ENCODE peak calls at places on chromosome 21, in eight cellular contexts. T is left lung; C is nephron progenitor cell; G is mucosa of descending colon; I is astrocyte of the cerebellum; F is esophagus squamous epithelium; A is CD8-positive, alpha-beta T cell; B is AG09309. H is an unnamed sample.
A peak's percentile ranks its signal among the peaks of the same experiment; 100 is the strongest.

GRCh38 chr21:27077501-27077900 is 110.6 kb upstream of the ADAMTS5 start:
- DNase-seq in T (no peak), C (no peak), G (no peak), I (no peak), F (no peak), A (no peak), B (peak; percentile 23), H (no peak)

GRCh38 chr21:14952916-14953315 is 111.9 kb downstream of the NRIP1 start:
- DNase-seq in T (no peak), C (no peak), G (no peak), I (no peak), F (no peak), A (no peak), B (no peak), H (no peak)

GRCh38 chr21:36321325-36322082 is 1.5 kb downstream of the MORC3 start:
- DNase-seq in T (no peak), C (peak; percentile 8), G (no peak), I (no peak), F (no peak), A (no peak), B (no peak), H (no peak)

GRCh38 chr21:31294691-31295090 is 49.4 kb downstream of the TIAM1 start:
- DNase-seq in T (no peak), C (no peak), G (no peak), I (no peak), F (no peak), A (no peak), B (no peak), H (no peak)

GRCh38 chr21:15015622-15016471 is 49.0 kb downstream of the NRIP1 start:
- DNase-seq in T (no peak), C (no peak), G (no peak), I (no peak), F (no peak), A (no peak), B (peak; percentile 93), H (no peak)

GRCh38 chr21:32330784-32331311 is 32.2 kb downstream of the MRAP start:
- DNase-seq in T (no peak), C (no peak), G (no peak), I (no peak), F (no peak), A (no peak), B (no peak), H (no peak)

GRCh38 chr21:31470896-31471694 is 127.0 kb upstream of the TIAM1 start:
- DNase-seq in T (no peak), C (no peak), G (no peak), I (no peak), F (no peak), A (no peak), B (no peak), H (no peak)

GRCh38 chr21:21384977-21385376 is 386.8 kb downstream of the NCAM2 start:
- DNase-seq in T (no peak), C (no peak), G (no peak), I (no peak), F (no peak), A (no peak), B (no peak), H (no peak)

GRCh38 chr21:14582934-14583628 is 37.0 kb upstream of the SAMSN1 start:
- DNase-seq in T (no peak), C (no peak), G (no peak), I (no peak), F (no peak), A (no peak), B (no peak), H (no peak)

GRCh38 chr21:37855568-37856391 is 60.5 kb downstream of the KCNJ6 start:
- DNase-seq in T (no peak), C (no peak), G (no peak), I (peak; percentile 62), F (no peak), A (no peak), B (no peak), H (no peak)

GRCh38 chr21:36803051-36803709 is 104.3 kb downstream of the SIM2 start:
- DNase-seq in T (no peak), C (no peak), G (no peak), I (no peak), F (no peak), A (no peak), B (no peak), H (no peak)

GRCh38 chr21:28136687-28137086 is 856.0 kb downstream of the LTN1 start:
- DNase-seq in T (no peak), C (no peak), G (no peak), I (no peak), F (no peak), A (no peak), B (peak; percentile 73), H (no peak)

GRCh38 chr21:44296916-44297315 is 2.9 kb upstream of the PFKL start:
- DNase-seq in T (peak; percentile 71), C (no peak), G (no peak), I (no peak), F (no peak), A (no peak), B (no peak), H (no peak)

GRCh38 chr21:44297525-44298290 is 2.1 kb upstream of the PFKL start:
- DNase-seq in T (peak; percentile 92), C (peak; percentile 88), G (peak; percentile 84), I (peak; percentile 49), F (no peak), A (peak; percentile 79), B (peak; percentile 46), H (peak; percentile 81)

GRCh38 chr21:44299458-44300261 is at the start of gene PFKL:
- DNase-seq in T (peak; percentile 95), C (peak; percentile 80), G (peak; percentile 86), I (no peak), F (no peak), A (peak; percentile 58), B (no peak), H (peak; percentile 87)

GRCh38 chr21:44299085-44299457 is 782 bp upstream of the PFKL start:
- DNase-seq in T (no peak), C (no peak), G (no peak), I (no peak), F (no peak), A (no peak), B (no peak), H (no peak)

GRCh38 chr21:44298301-44298700 is 1.6 kb upstream of the PFKL start:
- DNase-seq in T (no peak), C (no peak), G (no peak), I (no peak), F (no peak), A (no peak), B (no peak), H (no peak)
- TF ChIP-seq CTCF in T (no peak), C (no peak), G (no peak), I (peak; percentile 31), F (peak; percentile 5), A (no peak), B (peak; percentile 29), H (no peak)

GRCh38 chr21:18522181-18522771 is 118.7 kb upstream of the TMPRSS15 start:
- DNase-seq in T (no peak), C (no peak), G (no peak), I (peak; percentile 24), F (no peak), A (no peak), B (no peak), H (no peak)
- TF ChIP-seq CTCF in T (no peak), C (peak; percentile 28), G (no peak), I (peak; percentile 35), F (no peak), A (no peak), B (no peak), H (no peak)

GRCh38 chr21:34807146-34807880 is 138.5 kb downstream of the CLIC6 start:
- DNase-seq in T (no peak), C (no peak), G (no peak), I (peak; percentile 91), F (no peak), A (peak; percentile 67), B (peak; percentile 77), H (no peak)
- TF ChIP-seq CTCF in T (no peak), C (no peak), G (no peak), I (peak; percentile 13), F (no peak), A (no peak), B (no peak), H (no peak)

DNA sequence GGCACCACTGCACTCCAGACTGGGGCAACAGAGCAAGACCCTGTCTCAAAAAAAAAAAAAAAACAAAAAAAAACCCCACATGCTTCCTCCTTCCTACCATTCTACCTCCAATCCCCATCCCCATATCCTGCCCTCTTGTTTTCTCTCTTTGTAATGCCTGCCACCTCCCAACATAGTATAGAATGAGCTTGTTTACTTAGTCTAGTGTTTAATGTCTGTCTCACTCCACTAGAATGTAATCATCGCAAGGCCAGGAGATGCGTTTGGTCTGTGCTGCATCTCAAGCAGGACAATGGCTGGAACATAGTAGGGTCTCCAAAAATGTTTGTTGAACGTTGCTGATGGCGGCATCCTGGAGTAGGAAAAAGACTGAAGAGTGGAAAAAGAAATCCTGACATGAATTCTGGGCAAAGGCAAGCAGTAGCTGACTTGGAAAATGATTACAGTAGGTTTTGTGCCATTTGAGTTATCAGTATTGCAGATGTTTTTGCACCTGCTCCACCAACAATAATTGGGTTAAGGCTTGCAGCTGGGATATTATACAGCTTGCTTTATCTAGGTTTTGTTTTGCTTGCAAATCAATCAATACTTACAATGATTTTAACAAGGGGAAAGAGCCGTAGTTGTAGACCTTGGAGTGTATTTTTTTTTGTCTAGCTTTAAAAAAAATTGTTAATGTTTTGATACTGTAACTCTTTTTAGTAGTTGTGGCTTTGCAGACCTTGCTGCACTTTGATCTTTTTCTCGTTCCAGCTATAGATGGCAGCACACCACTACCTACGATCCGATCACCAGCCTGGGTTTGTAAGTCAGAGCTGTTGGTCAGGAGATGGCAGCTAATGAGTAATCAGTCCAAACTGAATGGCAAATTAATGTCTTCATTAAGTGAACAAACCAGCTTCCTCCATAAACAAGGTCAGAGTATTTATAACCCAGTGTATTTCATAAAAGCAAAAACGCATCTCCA is 62.4 kb downstream of the BACH1 start:
- DNase-seq in T (no peak), C (no peak), G (no peak), I (no peak), F (no peak), A (no peak), B (no peak), H (no peak)
- TF ChIP-seq CTCF in T (no peak), C (no peak), G (no peak), I (peak; percentile 23), F (no peak), A (peak; percentile 38), B (no peak), H (peak; percentile 49)

DNA sequence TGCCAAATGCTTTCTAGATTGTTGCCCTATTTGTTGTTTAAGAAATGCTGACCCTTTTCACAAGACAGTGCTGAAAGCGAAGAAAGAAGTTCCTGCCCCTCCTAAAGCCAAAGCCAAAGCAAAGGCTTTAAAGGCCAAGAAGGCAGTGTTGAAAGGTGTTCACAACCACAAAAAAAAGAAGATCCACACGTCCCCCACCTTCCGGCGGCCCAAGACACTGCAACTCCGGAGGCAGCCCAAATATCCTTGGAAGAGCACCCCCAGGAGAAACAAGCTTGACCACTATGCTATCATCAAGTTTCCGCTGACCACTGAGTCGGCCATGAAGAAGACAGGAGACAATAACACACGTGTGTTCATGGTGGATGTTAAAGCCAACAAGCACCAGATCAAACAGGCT is 55.7 kb downstream of the PSMG1 start:
- DNase-seq in T (no peak), C (no peak), G (no peak), I (no peak), F (no peak), A (no peak), B (no peak), H (no peak)
- TF ChIP-seq CTCF in T (no peak), C (no peak), G (no peak), I (no peak), F (no peak), A (no peak), B (no peak), H (no peak)

GRCh38 chr21:45540601-45540970 is 1.7 kb downstream of the SLC19A1 start:
- DNase-seq in T (peak; percentile 25), C (no peak), G (no peak), I (no peak), F (no peak), A (no peak), B (no peak), H (peak; percentile 45)
- TF ChIP-seq CTCF in T (no peak), C (no peak), G (no peak), I (no peak), F (no peak), A (no peak), B (no peak), H (no peak)